ENCODE peak calls at places on chromosomes 16 and 17, in six cellular contexts. T is cardiac muscle cell, C is brain microvascular endothelial cell, R is PC-3, G is tibial nerve, V is astrocyte of the spinal cord. O is an unnamed sample.

GRCh38 chr17:80260791-80261158 is at the start of gene RNF213:
- DNase-seq in G (no peak), V (peak), T (peak), C (no peak), R (peak), O (peak)

GRCh38 chr17:66667491-66668030 is 167.4 kb upstream of the CACNG5 start:
- DNase-seq in T (no peak), G (no peak), C (no peak), V (no peak), R (no peak), O (no peak)

GRCh38 chr17:75749545-75750389 is 15.2 kb downstream of the GALK1 start:
- DNase-seq in T (peak), G (peak), R (peak), V (peak), C (peak), O (peak)

GRCh38 chr17:17377071-17377487 is 73.9 kb downstream of the NT5M start:
- DNase-seq in C (no peak), R (no peak), V (no peak), G (no peak), T (no peak), O (no peak)

GRCh38 chr17:31573047-31573446 is 181.6 kb downstream of the RAB11FIP4 start:
- DNase-seq in V (no peak), C (no peak), R (no peak), G (no peak), T (no peak), O (no peak)

GRCh38 chr16:78892925-78893324 is 707.6 kb downstream of the MAF start:
- DNase-seq in V (no peak), R (no peak), C (no peak), G (no peak), T (no peak), O (no peak)

GRCh38 chr17:50255766-50256480 is 18.3 kb upstream of the TMEM92 start:
- DNase-seq in T (no peak), G (no peak), R (no peak), V (no peak), C (no peak), O (no peak)

GRCh38 chr16:65375651-65376050 is 253.8 kb upstream of the CDH11 start:
- DNase-seq in G (no peak), R (peak), C (peak), T (no peak), V (peak), O (no peak)

GRCh38 chr17:31521632-31522283 is 130.3 kb downstream of the RAB11FIP4 start:
- DNase-seq in C (no peak), V (no peak), G (no peak), R (no peak), T (no peak), O (no peak)

GRCh38 chr16:81695431-81695890 is 83.6 kb upstream of the PLCG2 start:
- DNase-seq in T (peak), R (no peak), V (peak), C (no peak), G (no peak), O (no peak)

GRCh38 chr17:2749784-2750181 is 331 bp upstream of the CCDC92B start:
- DNase-seq in R (peak), G (peak), C (peak), V (peak), T (peak), O (peak)

GRCh38 chr17:80826955-80827645 is 164.5 kb upstream of the CHMP6 start:
- DNase-seq in C (peak), V (peak), G (peak), R (peak), T (peak), O (peak)

GRCh38 chr17:66275651-66276050 is 26.8 kb upstream of the PRKCA start:
- DNase-seq in C (peak), T (peak), R (peak), V (peak), G (no peak), O (peak)

GRCh38 chr17:27471321-27472269 is 15.3 kb downstream of the KSR1 start:
- DNase-seq in T (no peak), C (peak), V (peak), R (no peak), G (no peak), O (no peak)

GRCh38 chr17:64340557-64340956 is 50.1 kb downstream of the PECAM1 start:
- DNase-seq in G (no peak), C (no peak), V (no peak), T (no peak), R (no peak), O (no peak)

GRCh38 chr16:73778872-73779271 is 517.7 kb upstream of the PSMD7 start:
- DNase-seq in V (no peak), C (no peak), G (no peak), R (no peak), T (no peak), O (no peak)

GRCh38 chr17:51734462-51734861 is 424.1 kb downstream of the CA10 start:
- DNase-seq in G (peak), R (peak), T (no peak), C (no peak), V (no peak), O (no peak)

GRCh38 chr16:878886-879285 is 78.4 kb upstream of the GNG13 start:
- DNase-seq in G (no peak), R (no peak), V (no peak), C (no peak), T (no peak), O (no peak)

GRCh38 chr16:89093602-89094251 is at the start of gene ACSF3:
- DNase-seq in R (peak), T (peak), G (peak), V (peak), C (peak), O (peak)

GRCh38 chr16:19166500-19166899 is 1.5 kb upstream of the SYT17 start:
- DNase-seq in T (no peak), R (peak), C (no peak), V (no peak), G (no peak), O (no peak)

GRCh38 chr16:63613701-63614100 is 1508.2 kb downstream of the CDH11 start:
- DNase-seq in G (no peak), R (peak), T (peak), C (peak), V (peak), O (peak)

GRCh38 chr16:80460004-80460403 is 80.8 kb upstream of the DYNLRB2 start:
- DNase-seq in C (no peak), V (no peak), T (no peak), R (no peak), G (no peak), O (no peak)

GRCh38 chr16:70453117-70453890 is 1.1 kb upstream of the FCSK start:
- DNase-seq in T (no peak), V (no peak), R (no peak), C (no peak), G (no peak), O (no peak)

GRCh38 chr17:298791-299450 is 53.7 kb downstream of the RPH3AL start:
- DNase-seq in R (no peak), C (peak), T (peak), G (peak), V (no peak), O (no peak)

GRCh38 chr17:72150632-72151460 is 30.0 kb downstream of the SOX9 start:
- DNase-seq in V (no peak), G (no peak), C (no peak), R (no peak), T (peak), O (no peak)

GRCh38 chr17:72143245-72143644 is 22.4 kb downstream of the SOX9 start:
- DNase-seq in G (no peak), T (no peak), C (no peak), V (no peak), R (no peak), O (no peak)

GRCh38 chr17:72142614-72143013 is 21.8 kb downstream of the SOX9 start:
- DNase-seq in T (no peak), C (no peak), R (no peak), G (no peak), V (no peak), O (no peak)

GRCh38 chr17:72145562-72145961 is 24.7 kb downstream of the SOX9 start:
- DNase-seq in C (no peak), R (no peak), G (no peak), T (no peak), V (no peak), O (no peak)

DNA sequence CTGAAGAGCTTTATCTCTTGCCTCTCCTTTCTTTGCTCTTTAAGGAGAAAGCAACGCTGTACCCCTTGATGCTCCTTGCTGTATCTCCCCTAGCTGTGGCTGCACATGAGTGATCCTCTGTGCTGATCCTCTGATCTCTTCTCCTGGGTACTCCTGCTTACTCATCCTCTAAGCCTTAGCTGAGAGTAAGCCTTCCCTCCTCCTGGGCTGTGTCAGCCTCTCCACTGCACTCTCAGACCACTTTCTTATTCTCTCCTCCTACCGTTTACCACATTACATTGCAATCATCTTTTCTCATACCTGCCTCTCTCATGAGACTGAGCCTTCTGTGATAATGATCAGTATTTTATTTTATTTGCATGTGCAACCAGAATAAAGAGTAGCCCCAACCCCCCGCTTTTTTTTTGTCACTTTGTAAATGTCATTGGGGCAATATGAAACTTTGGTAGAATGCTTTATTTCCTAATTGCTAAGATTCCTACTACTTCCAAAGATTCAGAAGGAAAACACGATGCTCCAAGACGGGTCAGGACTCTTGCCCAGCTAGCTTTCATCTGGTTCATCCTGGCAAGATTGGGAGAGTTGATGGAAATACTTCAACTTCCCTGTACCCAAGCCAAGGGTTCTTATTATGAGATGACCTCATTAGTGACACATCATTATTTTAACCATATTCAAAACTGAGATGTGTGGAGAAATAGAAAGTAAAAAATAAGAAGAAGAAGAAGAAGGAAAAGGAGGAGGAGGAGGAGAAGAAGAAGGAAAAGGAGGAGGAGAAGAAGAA is 25.3 kb downstream of the SOX9 start:
- DNase-seq in C (no peak), G (no peak), R (peak), T (no peak), V (peak), O (no peak)
- TF ChIP-seq CTCF in C (no peak), G (no peak), R (no peak), T (no peak), V (no peak), O (no peak)

DNA sequence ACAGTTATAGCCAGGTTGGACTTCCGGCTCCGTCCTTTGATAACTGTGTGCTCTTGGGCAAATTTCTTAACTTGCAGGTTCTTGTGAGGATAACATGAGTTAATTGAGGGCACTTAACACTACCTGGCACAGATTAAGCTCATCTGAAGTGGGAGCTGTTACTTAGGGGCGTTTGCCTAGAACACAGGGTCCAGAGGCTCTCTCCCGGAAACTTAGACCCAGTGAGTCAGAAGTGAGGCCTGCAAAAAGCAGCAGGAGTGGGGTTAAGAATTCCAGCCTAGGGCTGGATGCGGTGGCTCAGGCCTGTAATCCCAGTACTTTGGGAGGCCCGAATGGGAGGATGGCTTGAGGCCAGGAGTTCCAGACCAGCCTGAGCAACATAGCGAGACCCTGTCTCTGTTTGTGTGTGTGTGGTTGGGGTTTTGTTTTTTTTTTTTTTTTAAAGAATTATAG is 1.4 kb downstream of the MVP start:
- DNase-seq in C (peak), G (no peak), R (peak), V (peak), T (peak), O (peak)
- H3K4me3 ChIP-seq in C (peak), G (peak), R (peak), V (peak), T (no peak), O (peak)

DNA sequence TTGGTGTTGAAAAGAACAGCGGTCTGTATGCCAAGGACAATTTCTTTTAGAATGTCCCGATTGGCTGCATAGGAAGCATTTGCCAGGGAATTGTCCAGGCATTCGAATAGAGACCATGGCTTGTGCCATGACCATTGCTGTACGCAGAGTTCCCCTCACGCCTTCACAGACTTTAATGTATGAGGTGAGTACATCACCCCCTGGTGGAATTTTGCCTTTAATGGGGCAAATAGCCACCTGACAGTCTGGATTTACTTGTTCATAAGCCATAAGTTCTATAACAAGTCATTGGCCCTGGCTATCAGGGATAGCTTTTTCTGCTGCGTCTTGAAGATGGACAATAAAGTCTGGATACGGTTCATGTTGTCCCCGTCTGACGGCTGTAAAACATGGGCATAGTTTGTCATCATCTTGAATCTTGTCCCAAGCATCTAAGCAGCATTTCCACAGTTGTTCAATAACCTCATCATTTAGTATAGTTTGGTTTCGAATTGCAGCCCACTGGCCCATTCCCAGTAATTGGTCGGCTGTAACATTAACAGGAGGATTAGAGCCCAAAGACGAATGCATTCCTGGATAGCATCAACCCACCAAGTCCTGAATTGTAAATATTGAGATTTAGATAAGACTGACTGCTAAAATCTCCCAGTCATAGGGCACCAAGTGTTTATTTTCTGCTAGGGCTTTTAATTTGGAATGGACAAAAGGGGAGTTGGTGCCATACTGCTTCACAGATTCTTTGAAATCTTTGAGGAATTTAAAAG is 67.7 kb upstream of the ARL4D start:
- DNase-seq in T (peak), G (no peak), C (no peak), R (no peak), V (no peak), O (peak)
- TF ChIP-seq CTCF in T (peak), G (no peak), C (peak), R (no peak), V (no peak), O (no peak)

GRCh38 chr17:19747829-19748806 is at the start of gene ALDH3A1:
- DNase-seq in R (peak), G (no peak), T (no peak), V (no peak), C (no peak), O (no peak)
- H3K4me3 ChIP-seq in R (peak), G (no peak), T (no peak), V (no peak), C (no peak), O (no peak)